ENCODE peak calls at places on chromosomes 2 and 18, in nine cellular contexts. L is PC-3; T is naive thymus-derived CD4-positive, alpha-beta T cell; H is dorsolateral prefrontal cortex; M is IMR-90; U is upper lobe of right lung; J is Panc1; G is left ventricle myocardium inferior; K is Peyer's patch. R is an unnamed sample.

GRCh38 chr18:26619350-26619749 is 71.0 kb upstream of the KCTD1 start:
- DNase-seq in K (no peak), M (no peak), H (no peak), J (no peak), T (no peak), G (no peak), U (no peak), L (no peak), R (no peak)

GRCh38 chr2:96105994-96106393 is 10.4 kb downstream of the ADRA2B start:
- DNase-seq in H (no peak), L (no peak), M (no peak), J (no peak), K (no peak), T (no peak), G (no peak), U (peak), R (no peak)

GRCh38 chr2:21317131-21317530 is 193.4 kb downstream of the TDRD15 start:
- DNase-seq in K (no peak), H (peak), T (no peak), U (no peak), L (peak), M (peak), J (no peak), G (peak), R (peak)

GRCh38 chr2:186992597-186992996 is 143.6 kb upstream of the ZSWIM2 start:
- DNase-seq in G (no peak), M (no peak), J (no peak), H (no peak), K (no peak), L (no peak), U (no peak), T (no peak), R (no peak)

GRCh38 chr2:24919100-24919976 is 699 bp downstream of the ADCY3 start:
- DNase-seq in M (peak), T (peak), G (no peak), H (no peak), U (no peak), J (no peak), L (peak), K (peak), R (peak)

GRCh38 chr2:122651236-122651635 is 895.8 kb downstream of the TSN start:
- DNase-seq in T (no peak), L (no peak), G (no peak), M (no peak), J (no peak), K (no peak), H (no peak), U (no peak), R (no peak)

GRCh38 chr18:61154866-61155265 is 178.4 kb upstream of the CDH20 start:
- DNase-seq in H (no peak), M (no peak), L (no peak), T (no peak), J (no peak), K (no peak), G (no peak), U (no peak), R (no peak)

GRCh38 chr18:2897015-2897414 is 50.2 kb downstream of the EMILIN2 start:
- DNase-seq in L (no peak), J (no peak), U (no peak), H (no peak), T (no peak), M (no peak), K (no peak), G (no peak), R (no peak)

GRCh38 chr2:229920011-229920781 is 1.6 kb downstream of the TRIP12 start:
- DNase-seq in M (no peak), K (peak), U (no peak), G (no peak), L (no peak), J (no peak), T (peak), H (no peak), R (peak)

GRCh38 chr18:33577688-33578370 is at the start of gene ASXL3:
- DNase-seq in U (peak), J (no peak), K (no peak), M (no peak), G (peak), L (no peak), T (no peak), H (peak), R (no peak)

GRCh38 chr18:65298422-65298821 is 452.4 kb upstream of the CDH7 start:
- DNase-seq in H (no peak), U (no peak), G (no peak), J (no peak), K (no peak), T (no peak), L (no peak), M (no peak), R (no peak)

GRCh38 chr18:56162871-56163270 is 475.5 kb downstream of the TXNL1 start:
- DNase-seq in J (no peak), G (no peak), U (no peak), K (no peak), T (no peak), M (no peak), H (no peak), L (no peak), R (no peak)

GRCh38 chr2:42663828-42664227 is 95.4 kb downstream of the MTA3 start:
- DNase-seq in G (no peak), K (no peak), T (no peak), M (no peak), J (no peak), U (no peak), H (no peak), L (no peak), R (no peak)

GRCh38 chr2:46942143-46942526 is 26.5 kb upstream of the MCFD2 start:
- DNase-seq in M (no peak), H (peak), U (peak), G (no peak), K (peak), L (peak), J (no peak), T (peak), R (peak)

GRCh38 chr2:239285071-239285931 is 115.5 kb downstream of the HDAC4 start:
- DNase-seq in K (no peak), U (peak), H (peak), G (peak), J (no peak), L (no peak), T (no peak), M (no peak), R (peak)

GRCh38 chr2:3595985-3596384 is 1.1 kb downstream of the COLEC11 start:
- DNase-seq in J (no peak), M (no peak), K (no peak), G (no peak), H (no peak), L (no peak), T (no peak), U (no peak), R (no peak)

GRCh38 chr18:48002933-48003365 is 72.5 kb upstream of the SMAD2 start:
- DNase-seq in M (peak), H (no peak), K (no peak), J (peak), G (peak), T (no peak), U (peak), L (peak), R (no peak)

GRCh38 chr18:79395761-79396404 is at the start of gene NFATC1:
- DNase-seq in J (no peak), H (peak), T (peak), G (peak), K (peak), M (peak), L (peak), U (peak), R (peak)

GRCh38 chr2:143940720-143941119 is 579.2 kb downstream of the ZEB2 start:
- DNase-seq in T (no peak), G (no peak), H (no peak), L (no peak), K (no peak), J (no peak), M (no peak), U (no peak), R (no peak)

GRCh38 chr2:217054791-217055190 is 194.9 kb upstream of the TNP1 start:
- DNase-seq in H (no peak), K (no peak), G (no peak), J (no peak), T (no peak), M (no peak), U (no peak), L (peak), R (no peak)

GRCh38 chr18:24987271-24987932 is 364.6 kb downstream of the ZNF521 start:
- DNase-seq in T (no peak), U (no peak), J (no peak), G (peak), M (peak), H (no peak), K (no peak), L (no peak), R (no peak)

GRCh38 chr2:144877893-144878292 is 358.0 kb upstream of the ZEB2 start:
- DNase-seq in H (no peak), K (no peak), T (no peak), U (no peak), J (no peak), G (no peak), L (no peak), M (no peak), R (no peak)

GRCh38 chr2:166285215-166285614 is 90.5 kb downstream of the SCN9A start:
- DNase-seq in U (no peak), H (no peak), K (no peak), G (no peak), T (no peak), L (no peak), J (no peak), M (no peak), R (no peak)

GRCh38 chr2:241894681-241895426 is 25.3 kb downstream of the RTP5 start:
- DNase-seq in K (no peak), M (no peak), T (no peak), H (no peak), U (peak), G (no peak), J (no peak), L (no peak), R (no peak)

GRCh38 chr2:6074303-6074702 is 382.1 kb downstream of the SOX11 start:
- DNase-seq in H (no peak), M (peak), K (no peak), L (no peak), J (no peak), T (no peak), G (no peak), U (no peak), R (no peak)

GRCh38 chr18:9137168-9138066 is 836 bp downstream of the ANKRD12 start:
- DNase-seq in G (peak), L (peak), H (peak), K (peak), T (peak), U (peak), J (no peak), M (peak), R (peak)

GRCh38 chr2:239349448-239350135 is 51.2 kb downstream of the HDAC4 start:
- DNase-seq in G (no peak), T (no peak), H (no peak), M (no peak), K (no peak), J (no peak), L (no peak), U (no peak), R (no peak)

GRCh38 chr18:28718696-28719095 is 541.8 kb upstream of the CDH2 start:
- DNase-seq in T (no peak), G (no peak), L (no peak), U (no peak), J (no peak), K (no peak), H (no peak), M (no peak), R (no peak)

GRCh38 chr2:106581755-106582430 is 94.7 kb downstream of the CD8B2 start:
- DNase-seq in J (no peak), L (peak), H (no peak), M (peak), U (peak), K (no peak), G (peak), T (peak), R (peak)

GRCh38 chr2:159285929-159286708 is at the start of gene WDSUB1:
- DNase-seq in U (peak), J (no peak), T (no peak), L (peak), G (peak), M (peak), H (peak), K (peak), R (no peak)

GRCh38 chr2:157497603-157498314 is 53.9 kb upstream of the CYTIP start:
- DNase-seq in K (no peak), J (peak), G (no peak), U (no peak), T (peak), M (peak), L (peak), H (no peak), R (no peak)

GRCh38 chr2:216492951-216493685 is 5.5 kb upstream of the RPL37A start:
- DNase-seq in L (peak), T (no peak), H (peak), M (peak), K (no peak), G (no peak), J (no peak), U (no peak), R (no peak)

GRCh38 chr18:43780782-43781340 is 503.6 kb upstream of the SYT4 start:
- DNase-seq in G (no peak), J (no peak), H (no peak), L (peak), M (peak), K (no peak), U (no peak), T (no peak), R (no peak)

GRCh38 chr2:169478339-169478738 is 955 bp upstream of the BBS5 start:
- DNase-seq in T (no peak), M (peak), H (no peak), L (peak), J (no peak), G (no peak), U (no peak), K (no peak), R (no peak)

GRCh38 chr2:133247613-133248012 is 320.6 kb downstream of the NCKAP5 start:
- DNase-seq in U (no peak), J (no peak), G (no peak), K (no peak), T (no peak), L (no peak), H (no peak), M (peak), R (no peak)

GRCh38 chr2:196162586-196163180 is 8.7 kb downstream of the STK17B start:
- DNase-seq in L (no peak), U (no peak), J (no peak), G (no peak), T (no peak), M (no peak), H (no peak), K (no peak), R (no peak)
- H3K27ac ChIP-seq in L (no peak), U (no peak), J (no peak), G (no peak), T (peak), M (no peak), H (no peak), K (peak), R (peak)

GRCh38 chr2:223894968-223895367 is 50.2 kb downstream of the WDFY1 start:
- DNase-seq in K (no peak), U (no peak), J (no peak), H (no peak), M (no peak), L (no peak), T (no peak), G (no peak), R (no peak)
- H3K27ac ChIP-seq in K (no peak), U (no peak), J (no peak), H (no peak), M (no peak), L (peak), T (no peak), G (no peak), R (no peak)

GRCh38 chr2:207157727-207158126 is 8.0 kb downstream of the KLF7 start:
- DNase-seq in T (no peak), M (no peak), H (no peak), G (no peak), K (no peak), U (no peak), J (no peak), L (no peak), R (no peak)

GRCh38 chr2:207156451-207157161 is 9.1 kb downstream of the KLF7 start:
- DNase-seq in G (no peak), H (no peak), J (no peak), K (no peak), T (no peak), U (no peak), M (no peak), L (no peak), R (no peak)

GRCh38 chr2:207156045-207156444 is 9.7 kb downstream of the KLF7 start:
- DNase-seq in J (no peak), H (no peak), K (no peak), M (no peak), L (no peak), G (no peak), T (peak), U (no peak), R (peak)

GRCh38 chr2:207155516-207155915 is 10.2 kb downstream of the KLF7 start:
- DNase-seq in J (no peak), M (no peak), K (no peak), H (no peak), T (no peak), U (no peak), G (no peak), L (no peak), R (no peak)

GRCh38 chr2:207157162-207157481 is 8.6 kb downstream of the KLF7 start:
- DNase-seq in M (no peak), H (no peak), G (no peak), U (no peak), K (no peak), J (no peak), L (no peak), T (no peak), R (no peak)
- H3K27ac ChIP-seq in M (no peak), H (peak), G (peak), U (peak), K (no peak), J (no peak), L (no peak), T (no peak), R (no peak)

GRCh38 chr2:203993560-203993959 is 57.0 kb downstream of the ICOS start:
- DNase-seq in G (no peak), M (no peak), U (no peak), H (no peak), T (no peak), L (no peak), K (no peak), J (no peak), R (peak)

GRCh38 chr2:203993011-203993410 is 56.4 kb downstream of the ICOS start:
- DNase-seq in K (no peak), J (no peak), L (no peak), T (no peak), M (no peak), U (no peak), G (no peak), H (no peak), R (peak)

GRCh38 chr2:203996692-203997091 is 60.1 kb downstream of the ICOS start:
- DNase-seq in J (no peak), T (no peak), U (no peak), M (no peak), K (no peak), L (no peak), G (no peak), H (no peak), R (no peak)

GRCh38 chr2:203992496-203992895 is 55.9 kb downstream of the ICOS start:
- DNase-seq in M (no peak), K (no peak), H (no peak), G (no peak), J (no peak), U (no peak), L (no peak), T (no peak), R (no peak)

DNA sequence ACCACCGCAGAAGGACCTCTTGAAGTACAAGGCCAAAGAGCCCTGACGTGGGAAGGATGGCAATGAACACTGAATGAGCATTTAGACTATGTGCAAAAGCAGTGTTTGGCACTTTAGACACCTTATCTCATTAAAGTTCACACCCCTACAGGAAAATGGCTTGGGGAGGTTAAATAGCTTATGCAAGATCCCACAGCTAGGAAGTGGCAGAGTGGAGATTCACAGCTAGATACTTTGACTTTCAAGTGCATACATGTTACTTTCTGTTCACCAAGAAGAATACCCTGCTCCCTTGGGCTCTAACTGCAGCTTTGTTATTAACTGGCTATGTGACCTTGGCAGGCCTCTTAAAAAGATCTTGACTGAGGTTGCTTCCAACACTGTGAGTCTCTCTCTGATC is 58.2 kb downstream of the ICOS start:
- DNase-seq in G (no peak), K (no peak), M (no peak), L (no peak), T (no peak), U (no peak), J (no peak), H (no peak), R (no peak)
- H3K27ac ChIP-seq in G (no peak), K (no peak), M (no peak), L (no peak), T (no peak), U (no peak), J (no peak), H (no peak), R (no peak)

GRCh38 chr2:231134910-231135650 is 10.2 kb upstream of the HTR2B start:
- DNase-seq in H (no peak), K (no peak), U (no peak), G (no peak), J (no peak), M (no peak), L (no peak), T (no peak), R (no peak)
- H3K27ac ChIP-seq in H (no peak), K (peak), U (no peak), G (peak), J (no peak), M (no peak), L (no peak), T (no peak), R (no peak)

GRCh38 chr18:34911081-34911480 is 130.1 kb upstream of the MAPRE2 start:
- DNase-seq in H (no peak), U (no peak), K (no peak), L (no peak), T (no peak), M (no peak), G (no peak), J (no peak), R (no peak)
- H3K27ac ChIP-seq in H (peak), U (no peak), K (no peak), L (no peak), T (no peak), M (no peak), G (no peak), J (no peak), R (no peak)

R was measured in CD4-positive, CD25-positive, alpha-beta regulatory T cell.